ENCODE peak calls at places on chromosomes 11 and 22, in five cellular contexts. Z is H4, G is foreskin fibroblast, E is HFF-Myc, P is AG09319. U is an unnamed sample.
A peak's percentile ranks its signal among the peaks of the same experiment; 100 is the strongest.

GRCh38 chr22:19943665-19944026 is 2.0 kb upstream of the TXNRD2 start:
- DNase-seq in Z (peak; percentile 71), G (peak; percentile 77), E (peak; percentile 72), P (no peak), U (peak; percentile 57)

GRCh38 chr11:5593146-5593545 is 3.3 kb upstream of the TRIM6 start:
- DNase-seq in Z (no peak), G (no peak), E (no peak), P (no peak), U (no peak)

GRCh38 chr11:101336858-101337257 is 207.2 kb upstream of the PGR start:
- DNase-seq in Z (no peak), G (no peak), E (no peak), P (no peak), U (no peak)

GRCh38 chr22:27670701-27671412 is 130.7 kb downstream of the MN1 start:
- DNase-seq in Z (peak; percentile 56), G (no peak), E (no peak), P (no peak), U (no peak)

GRCh38 chr11:65882191-65883057 is 2.8 kb downstream of the CTSW start:
- DNase-seq in Z (no peak), G (no peak), E (no peak), P (no peak), U (no peak)

GRCh38 chr22:20378110-20378509 is 15.8 kb upstream of the ZNF74 start:
- DNase-seq in Z (no peak), G (no peak), E (no peak), P (no peak), U (no peak)

GRCh38 chr22:21571679-21572078 is 4.2 kb downstream of the UBE2L3 start:
- DNase-seq in Z (no peak), G (no peak), E (no peak), P (no peak), U (no peak)

GRCh38 chr11:129620705-129621104 is 194.9 kb upstream of the TMEM45B start:
- DNase-seq in Z (peak; percentile 24), G (no peak), E (no peak), P (no peak), U (no peak)

GRCh38 chr11:41659990-41660389 is 200.5 kb upstream of the LRRC4C start:
- DNase-seq in Z (peak; percentile 87), G (no peak), E (no peak), P (no peak), U (no peak)

GRCh38 chr11:3166268-3167142 is 1.4 kb upstream of the OSBPL5 start:
- DNase-seq in Z (no peak), G (no peak), E (no peak), P (no peak), U (no peak)

GRCh38 chr11:45658292-45658991 is 7.0 kb downstream of the CHST1 start:
- DNase-seq in Z (peak; percentile 86), G (peak; percentile 71), E (peak; percentile 7), P (peak; percentile 4), U (peak; percentile 27)

GRCh38 chr11:77993902-77994301 is 566 bp downstream of the INTS4 start:
- DNase-seq in Z (no peak), G (no peak), E (no peak), P (no peak), U (no peak)

GRCh38 chr22:46025973-46026906 is 49.3 kb upstream of the WNT7B start:
- DNase-seq in Z (no peak), G (no peak), E (no peak), P (no peak), U (no peak)

GRCh38 chr11:69443138-69443967 is 38.1 kb upstream of the LINC01488 start:
- DNase-seq in Z (peak; percentile 87), G (peak; percentile 99), E (peak; percentile 86), P (peak; percentile 76), U (peak; percentile 94)

GRCh38 chr11:113806403-113806802 is 26.8 kb downstream of the CLDN25 start:
- DNase-seq in Z (peak; percentile 27), G (no peak), E (peak; percentile 4), P (no peak), U (peak; percentile 18)

GRCh38 chr11:64358907-64359711 is at the start of gene RPS6KA4:
- DNase-seq in Z (no peak), G (peak; percentile 73), E (no peak), P (no peak), U (peak; percentile 46)

GRCh38 chr22:22721681-22722309 is 77.4 kb downstream of the GGTLC2 start:
- DNase-seq in Z (no peak), G (peak; percentile 90), E (no peak), P (no peak), U (peak; percentile 24)

GRCh38 chr11:646214-646613 is 9.1 kb downstream of the DRD4 start:
- DNase-seq in Z (no peak), G (no peak), E (no peak), P (no peak), U (no peak)

GRCh38 chr22:23285734-23286133 is 105.4 kb downstream of the BCR start:
- DNase-seq in Z (no peak), G (no peak), E (no peak), P (no peak), U (no peak)

GRCh38 chr11:13174090-13174489 is 103.5 kb upstream of the BMAL1 start:
- DNase-seq in Z (no peak), G (no peak), E (no peak), P (no peak), U (no peak)

GRCh38 chr11:126839496-126839895 is 161.1 kb downstream of the KIRREL3 start:
- DNase-seq in Z (no peak), G (no peak), E (no peak), P (no peak), U (peak; percentile 85)

GRCh38 chr22:21857501-21857914 is 9.9 kb downstream of the MAPK1 start:
- DNase-seq in Z (no peak), G (no peak), E (no peak), P (no peak), U (no peak)

GRCh38 chr11:118634435-118635236 is 27.2 kb downstream of the PHLDB1 start:
- DNase-seq in Z (no peak), G (peak; percentile 58), E (no peak), P (no peak), U (no peak)

GRCh38 chr22:46336119-46337078 is 885 bp downstream of the TRMU start:
- DNase-seq in Z (no peak), G (peak; percentile 6), E (no peak), P (no peak), U (no peak)

GRCh38 chr11:120554771-120555432 is 43.4 kb downstream of the GRIK4 start:
- DNase-seq in Z (peak; percentile 51), G (peak; percentile 46), E (no peak), P (no peak), U (no peak)

GRCh38 chr11:69598147-69598546 is 42.8 kb upstream of the CCND1 start:
- DNase-seq in Z (peak; percentile 29), G (no peak), E (no peak), P (no peak), U (peak; percentile 29)

GRCh38 chr11:121932646-121933185 is 183.3 kb downstream of the BLID start:
- DNase-seq in Z (no peak), G (no peak), E (no peak), P (no peak), U (no peak)

GRCh38 chr11:129643031-129643721 is 172.5 kb upstream of the TMEM45B start:
- DNase-seq in Z (no peak), G (peak; percentile 84), E (no peak), P (no peak), U (no peak)

GRCh38 chr11:120805960-120806555 is 217.8 kb upstream of the TBCEL start:
- DNase-seq in Z (peak; percentile 35), G (no peak), E (no peak), P (no peak), U (no peak)

GRCh38 chr11:12235945-12236743 is 125.8 kb downstream of the MICAL2 start:
- DNase-seq in Z (peak; percentile 82), G (no peak), E (peak; percentile 37), P (peak; percentile 83), U (peak; percentile 49)

GRCh38 chr11:14687943-14688627 is 44.5 kb downstream of the PDE3B start:
- DNase-seq in Z (no peak), G (no peak), E (no peak), P (no peak), U (peak; percentile 90)

GRCh38 chr11:1736447-1736992 is 13.9 kb downstream of the IFITM10 start:
- DNase-seq in Z (no peak), G (no peak), E (no peak), P (no peak), U (no peak)

GRCh38 chr11:64745523-64746328 is 1.8 kb upstream of the RASGRP2 start:
- DNase-seq in Z (no peak), G (peak; percentile 58), E (no peak), P (no peak), U (no peak)

GRCh38 chr11:10293423-10294288 is at the start of gene SBF2:
- DNase-seq in Z (peak; percentile 95), G (peak; percentile 95), E (peak; percentile 84), P (peak; percentile 73), U (peak; percentile 81)

GRCh38 chr11:130940706-130941105 is 24.4 kb upstream of the SNX19 start:
- DNase-seq in Z (no peak), G (peak; percentile 53), E (peak; percentile 30), P (peak; percentile 65), U (no peak)